ENCODE peak calls at places on chromosomes 2 and 18, in five cellular contexts. U is stimulated activated CD4-positive, alpha-beta T cell treated with anti-CD3 and anti-CD28 coated beads, Interleukin-1b, Interleukin-23, amount 100 ng/mL, for 1 hour; C is thoracic aorta; N is effector CD4-positive, alpha-beta T cell; E is tibial nerve. F is an unnamed sample.

GRCh38 chr18:22265838-22266237 is 96.4 kb downstream of the GATA6 start:
- DNase-seq in N (no peak), U (no peak), E (no peak), C (no peak), F (no peak)

GRCh38 chr2:228066416-228066815 is 115.1 kb downstream of the SPHKAP start:
- DNase-seq in C (no peak), U (no peak), N (no peak), E (no peak), F (no peak)

GRCh38 chr2:201151127-201152074 is 31.5 kb upstream of the CASP10 start:
- DNase-seq in C (no peak), U (no peak), N (no peak), E (no peak), F (no peak)

GRCh38 chr2:67451086-67451832 is 54.1 kb downstream of the ETAA1 start:
- DNase-seq in U (no peak), E (no peak), N (no peak), C (no peak), F (no peak)

GRCh38 chr2:113157108-113157896 is 16.5 kb upstream of the PSD4 start:
- DNase-seq in C (no peak), N (no peak), U (no peak), E (no peak), F (no peak)

GRCh38 chr2:104504331-104505073 is 349.4 kb upstream of the POU3F3 start:
- DNase-seq in C (no peak), U (no peak), N (no peak), E (no peak), F (no peak)

GRCh38 chr2:175679231-175679630 is 322.8 kb downstream of the LNPK start:
- DNase-seq in N (no peak), E (no peak), C (no peak), U (no peak), F (no peak)

GRCh38 chr18:12478269-12479057 is 70.7 kb downstream of the PRELID3A start:
- DNase-seq in U (no peak), N (no peak), E (no peak), C (no peak), F (no peak)

GRCh38 chr2:69027060-69027459 is 14.1 kb downstream of the ANTXR1 start:
- DNase-seq in E (no peak), U (no peak), C (no peak), N (no peak), F (no peak)

GRCh38 chr18:43578636-43579203 is 301.4 kb upstream of the SYT4 start:
- DNase-seq in C (no peak), U (no peak), E (no peak), N (no peak), F (no peak)

GRCh38 chr2:119748135-119748534 is 11.6 kb upstream of the PTPN4 start:
- DNase-seq in E (no peak), N (no peak), U (no peak), C (no peak), F (no peak)

GRCh38 chr18:76657911-76658475 is 163.0 kb upstream of the ZNF516 start:
- DNase-seq in N (no peak), C (no peak), U (no peak), E (no peak), F (no peak)

GRCh38 chr2:9087151-9087681 is 83.7 kb upstream of the MBOAT2 start:
- DNase-seq in N (no peak), U (no peak), C (no peak), E (no peak), F (no peak)

GRCh38 chr18:76256897-76257500 is 238.0 kb downstream of the ZNF516 start:
- DNase-seq in C (no peak), U (no peak), E (no peak), N (no peak), F (no peak)

GRCh38 chr2:239429473-239430350 is 28.9 kb upstream of the HDAC4 start:
- DNase-seq in N (no peak), E (no peak), U (no peak), C (no peak), F (no peak)

GRCh38 chr2:127400533-127400896 is 12.7 kb upstream of the MAP3K2 start:
- DNase-seq in N (no peak), U (no peak), C (no peak), E (no peak), F (no peak)

GRCh38 chr2:6538607-6539006 is 327.1 kb downstream of the CMPK2 start:
- DNase-seq in U (no peak), N (no peak), E (no peak), C (no peak), F (no peak)

GRCh38 chr2:137420744-137421143 is 543.5 kb upstream of the HNMT start:
- DNase-seq in N (no peak), E (no peak), U (no peak), C (no peak), F (no peak)

GRCh38 chr2:38806001-38806400 is 28.0 kb downstream of the GEMIN6 start:
- DNase-seq in C (no peak), N (no peak), U (no peak), E (no peak), F (no peak)

GRCh38 chr2:23545391-23545790 is 160.4 kb downstream of the KLHL29 start:
- DNase-seq in U (no peak), C (no peak), E (no peak), N (no peak), F (no peak)

GRCh38 chr18:27869735-27870134 is 307.2 kb downstream of the CDH2 start:
- DNase-seq in E (no peak), N (no peak), C (no peak), U (no peak), F (no peak)

GRCh38 chr2:162989507-162989906 is 150.9 kb upstream of the KCNH7 start:
- DNase-seq in E (no peak), C (no peak), U (no peak), N (no peak), F (no peak)

GRCh38 chr2:177180269-177181021 is 32.1 kb upstream of the HNRNPA3 start:
- DNase-seq in E (no peak), N (no peak), U (no peak), C (no peak), F (no peak)

GRCh38 chr2:17328161-17328560 is 190.1 kb downstream of the RAD51AP2 start:
- DNase-seq in U (no peak), C (no peak), E (no peak), N (no peak), F (no peak)

GRCh38 chr2:207122914-207123744 is 42.6 kb downstream of the KLF7 start:
- DNase-seq in N (peak), U (no peak), E (no peak), C (no peak), F (no peak)

GRCh38 chr2:9994462-9994861 is 43.0 kb downstream of the GRHL1 start:
- DNase-seq in U (no peak), E (no peak), N (no peak), C (no peak), F (no peak)

GRCh38 chr2:197075754-197076337 is 149.3 kb upstream of the PGAP1 start:
- DNase-seq in C (no peak), U (no peak), N (no peak), E (no peak), F (no peak)

GRCh38 chr2:196125596-196125995 is 45.8 kb downstream of the STK17B start:
- DNase-seq in E (no peak), N (no peak), C (no peak), U (no peak), F (no peak)

GRCh38 chr2:99762714-99763113 is 272.9 kb upstream of the REV1 start:
- DNase-seq in U (no peak), E (no peak), C (no peak), N (no peak), F (no peak)

GRCh38 chr2:24505534-24505933 is 14.5 kb downstream of the NCOA1 start:
- DNase-seq in C (no peak), U (no peak), E (no peak), N (no peak), F (no peak)

GRCh38 chr2:159010963-159011362 is 42.5 kb downstream of the TANC1 start:
- DNase-seq in N (no peak), C (no peak), E (no peak), U (no peak), F (no peak)